ENCODE peak calls at places on chromosomes 1 and 21, in five cellular contexts. One of them, this sample, is unnamed. For H3K4me1, the result is how much of the 10 kb centered on the place peaks cover.

GRCh38 chr1:2478100-2478499 is 2.0 kb downstream of the PLCH2 start:
- DNase-seq in pancreas: no peak
- DNase-seq in tibial nerve: no peak
- DNase-seq in sigmoid colon: no peak
- DNase-seq in body of pancreas: no peak
- DNase-seq in this sample: peak

GRCh38 chr1:78045850-78046778 is at the start of gene GIPC2:
- DNase-seq in sigmoid colon: no peak
- DNase-seq in tibial nerve: no peak
- DNase-seq in pancreas: peak
- DNase-seq in body of pancreas: peak
- DNase-seq in this sample: peak

GRCh38 chr1:155086856-155087535 is 8.4 kb downstream of the EFNA3 start:
- DNase-seq in pancreas: no peak
- DNase-seq in sigmoid colon: peak
- DNase-seq in body of pancreas: no peak
- DNase-seq in tibial nerve: no peak
- DNase-seq in this sample: peak

GRCh38 chr21:33543505-33544129 is 779 bp downstream of the SON start:
- DNase-seq in pancreas: peak
- DNase-seq in tibial nerve: peak
- DNase-seq in body of pancreas: peak
- DNase-seq in sigmoid colon: peak
- DNase-seq in this sample: peak

GRCh38 chr1:203408485-203409229 is 57.7 kb upstream of the FMOD start:
- DNase-seq in sigmoid colon: peak
- DNase-seq in body of pancreas: peak
- DNase-seq in tibial nerve: peak
- DNase-seq in pancreas: no peak
- DNase-seq in this sample: peak

GRCh38 chr1:212317916-212318315 is 32.7 kb downstream of the PPP2R5A start:
- DNase-seq in pancreas: no peak
- DNase-seq in sigmoid colon: no peak
- DNase-seq in tibial nerve: no peak
- DNase-seq in body of pancreas: no peak
- DNase-seq in this sample: no peak

GRCh38 chr1:112956503-112957132 is 622 bp upstream of the SLC16A1 start:
- DNase-seq in body of pancreas: peak
- DNase-seq in sigmoid colon: peak
- DNase-seq in pancreas: no peak
- DNase-seq in tibial nerve: no peak
- DNase-seq in this sample: peak

GRCh38 chr1:160547371-160547901 is 24.4 kb upstream of the SLAMF6 start:
- DNase-seq in sigmoid colon: no peak
- DNase-seq in tibial nerve: no peak
- DNase-seq in body of pancreas: no peak
- DNase-seq in pancreas: no peak
- DNase-seq in this sample: no peak

GRCh38 chr1:162010175-162010506 is 13.5 kb downstream of the OLFML2B start:
- DNase-seq in pancreas: peak
- DNase-seq in sigmoid colon: no peak
- DNase-seq in body of pancreas: no peak
- DNase-seq in tibial nerve: no peak
- DNase-seq in this sample: no peak

GRCh38 chr1:221435510-221435909 is 306.4 kb downstream of the DUSP10 start:
- DNase-seq in body of pancreas: no peak
- DNase-seq in sigmoid colon: no peak
- DNase-seq in tibial nerve: no peak
- DNase-seq in pancreas: no peak
- DNase-seq in this sample: no peak

GRCh38 chr1:24004132-24004531 is 24.0 kb upstream of the SRSF10 start:
- DNase-seq in pancreas: no peak
- DNase-seq in tibial nerve: no peak
- DNase-seq in body of pancreas: no peak
- DNase-seq in sigmoid colon: no peak
- DNase-seq in this sample: no peak

GRCh38 chr1:24005163-24005562 is 25.0 kb upstream of the SRSF10 start:
- DNase-seq in sigmoid colon: no peak
- DNase-seq in tibial nerve: no peak
- DNase-seq in body of pancreas: no peak
- DNase-seq in pancreas: no peak
- DNase-seq in this sample: no peak

GRCh38 chr1:24002664-24003063 is 22.5 kb upstream of the SRSF10 start:
- DNase-seq in pancreas: no peak
- DNase-seq in body of pancreas: no peak
- DNase-seq in tibial nerve: no peak
- DNase-seq in sigmoid colon: no peak
- DNase-seq in this sample: no peak

GRCh38 chr1:24007079-24007478 is 27.0 kb upstream of the SRSF10 start:
- DNase-seq in tibial nerve: no peak
- DNase-seq in body of pancreas: no peak
- DNase-seq in sigmoid colon: no peak
- DNase-seq in pancreas: no peak
- DNase-seq in this sample: no peak

GRCh38 chr1:24003331-24003972 is 23.3 kb upstream of the SRSF10 start:
- DNase-seq in pancreas: no peak
- DNase-seq in body of pancreas: no peak
- DNase-seq in tibial nerve: no peak
- DNase-seq in sigmoid colon: no peak
- DNase-seq in this sample: no peak
- TF ChIP-seq CTCF in pancreas: no peak
- TF ChIP-seq CTCF in body of pancreas: no peak
- TF ChIP-seq CTCF in tibial nerve: no peak
- TF ChIP-seq CTCF in sigmoid colon: no peak
- TF ChIP-seq CTCF in this sample: no peak

GRCh38 chr1:91059157-91059556 is 37.3 kb upstream of the ZNF644 start:
- DNase-seq in sigmoid colon: no peak
- DNase-seq in tibial nerve: no peak
- DNase-seq in body of pancreas: no peak
- DNase-seq in pancreas: no peak
- DNase-seq in this sample: no peak
- H3K4me1 ChIP-seq in sigmoid colon: under half
- H3K4me1 ChIP-seq in tibial nerve: under half
- H3K4me1 ChIP-seq in body of pancreas: under half
- H3K4me1 ChIP-seq in pancreas: under half
- H3K4me1 ChIP-seq in this sample: under half

GRCh38 chr1:190439447-190439846 is 38.2 kb downstream of the BRINP3 start:
- DNase-seq in body of pancreas: no peak
- DNase-seq in tibial nerve: no peak
- DNase-seq in sigmoid colon: no peak
- DNase-seq in pancreas: no peak
- DNase-seq in this sample: no peak

DNA sequence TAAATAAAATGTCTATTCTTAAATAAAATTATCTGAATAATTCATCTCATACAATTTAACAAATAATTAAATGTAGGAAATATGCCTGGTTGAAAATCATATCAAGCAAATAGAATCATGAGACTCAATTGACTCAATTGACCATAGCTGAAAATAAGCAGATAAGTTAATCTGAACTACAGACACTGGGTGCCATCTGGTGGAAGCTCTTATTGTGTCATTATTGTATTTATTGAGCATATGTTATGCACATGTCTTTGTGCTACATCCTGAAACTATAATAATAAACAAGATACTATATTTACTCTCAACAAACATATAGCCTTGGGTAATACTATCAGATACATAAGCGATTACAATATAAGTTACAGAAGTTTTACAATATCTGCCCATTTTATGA is 41.0 kb downstream of the BRINP3 start:
- DNase-seq in pancreas: no peak
- DNase-seq in body of pancreas: no peak
- DNase-seq in sigmoid colon: no peak
- DNase-seq in tibial nerve: no peak
- DNase-seq in this sample: no peak
- TF ChIP-seq CTCF in pancreas: no peak
- TF ChIP-seq CTCF in body of pancreas: peak
- TF ChIP-seq CTCF in sigmoid colon: no peak
- TF ChIP-seq CTCF in tibial nerve: no peak
- TF ChIP-seq CTCF in this sample: no peak

DNA sequence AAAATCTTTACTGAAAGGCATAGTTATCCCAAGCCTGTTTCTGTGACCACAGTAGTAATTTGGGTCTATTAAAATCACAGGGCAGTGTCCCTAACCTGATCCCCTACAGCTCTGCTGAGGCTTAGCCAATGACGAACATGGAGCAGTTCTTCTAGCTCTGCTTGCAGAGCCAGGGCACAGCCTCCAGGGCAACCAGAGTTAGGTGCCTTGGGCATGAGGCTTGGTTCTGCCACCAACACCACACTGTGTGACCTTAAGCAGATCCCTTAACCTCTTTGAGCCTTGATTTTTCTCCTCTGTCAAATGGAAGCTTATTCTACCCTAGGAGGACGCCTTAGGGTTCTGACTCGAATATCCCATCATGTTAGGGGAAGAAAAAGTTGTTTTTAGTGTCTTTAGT is 86.7 kb upstream of the TLR5 start:
- DNase-seq in tibial nerve: no peak
- DNase-seq in sigmoid colon: no peak
- DNase-seq in body of pancreas: no peak
- DNase-seq in pancreas: no peak
- DNase-seq in this sample: no peak
- H3K4me1 ChIP-seq in tibial nerve: under half
- H3K4me1 ChIP-seq in sigmoid colon: under half
- H3K4me1 ChIP-seq in body of pancreas: under half
- H3K4me1 ChIP-seq in pancreas: under half
- H3K4me1 ChIP-seq in this sample: under half

GRCh38 chr1:42692461-42692860 is 10.2 kb downstream of the YBX1 start:
- DNase-seq in tibial nerve: no peak
- DNase-seq in sigmoid colon: no peak
- DNase-seq in pancreas: no peak
- DNase-seq in body of pancreas: no peak
- DNase-seq in this sample: peak

GRCh38 chr1:42692941-42693340 is 10.7 kb downstream of the YBX1 start:
- DNase-seq in sigmoid colon: no peak
- DNase-seq in pancreas: no peak
- DNase-seq in body of pancreas: no peak
- DNase-seq in tibial nerve: no peak
- DNase-seq in this sample: no peak

GRCh38 chr1:42691157-42691498 is 8.9 kb downstream of the YBX1 start:
- DNase-seq in pancreas: no peak
- DNase-seq in body of pancreas: no peak
- DNase-seq in tibial nerve: no peak
- DNase-seq in sigmoid colon: no peak
- DNase-seq in this sample: no peak

GRCh38 chr1:42689912-42690311 is 7.7 kb downstream of the YBX1 start:
- DNase-seq in sigmoid colon: no peak
- DNase-seq in body of pancreas: no peak
- DNase-seq in pancreas: no peak
- DNase-seq in tibial nerve: no peak
- DNase-seq in this sample: no peak

DNA sequence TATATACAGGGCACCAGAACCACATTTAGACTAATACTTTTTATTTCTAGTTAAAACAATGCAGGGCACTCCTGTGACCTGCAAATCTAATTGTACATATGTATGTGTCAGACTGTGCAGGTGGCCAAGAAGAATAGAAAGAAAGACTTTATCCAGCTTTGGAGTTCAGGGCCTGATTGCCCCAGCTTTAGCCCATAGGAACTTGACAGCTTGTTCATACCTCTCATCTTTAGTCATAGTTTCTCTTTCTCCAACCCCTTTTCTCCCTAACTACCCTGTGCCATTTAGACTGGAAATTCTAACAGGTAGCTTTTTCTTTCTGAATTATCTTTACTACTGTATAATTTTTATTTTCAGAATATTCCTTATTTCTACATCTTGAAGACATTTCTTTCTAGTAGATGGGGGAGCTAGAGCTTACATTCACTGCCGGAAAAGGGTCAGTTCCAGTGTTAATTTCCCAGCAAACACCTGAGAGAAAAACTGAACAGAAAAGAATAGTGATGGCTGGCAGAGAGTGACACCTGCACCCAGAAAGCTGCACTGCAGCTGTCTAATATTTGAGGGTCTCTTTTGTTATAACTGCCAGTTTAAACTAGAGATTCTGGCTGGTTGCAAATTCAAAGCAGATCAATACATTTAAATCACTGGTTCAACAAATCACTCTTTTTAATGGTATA is 8.4 kb downstream of the YBX1 start:
- DNase-seq in pancreas: no peak
- DNase-seq in body of pancreas: no peak
- DNase-seq in tibial nerve: no peak
- DNase-seq in sigmoid colon: no peak
- DNase-seq in this sample: no peak
- TF ChIP-seq CTCF in pancreas: no peak
- TF ChIP-seq CTCF in body of pancreas: no peak
- TF ChIP-seq CTCF in tibial nerve: no peak
- TF ChIP-seq CTCF in sigmoid colon: no peak
- TF ChIP-seq CTCF in this sample: no peak

GRCh38 chr21:42247716-42248115 is 28.8 kb downstream of the ABCG1 start:
- DNase-seq in sigmoid colon: no peak
- DNase-seq in pancreas: no peak
- DNase-seq in body of pancreas: no peak
- DNase-seq in tibial nerve: no peak
- DNase-seq in this sample: no peak
- H3K4me1 ChIP-seq in sigmoid colon: under half
- H3K4me1 ChIP-seq in pancreas: under half
- H3K4me1 ChIP-seq in body of pancreas: under half
- H3K4me1 ChIP-seq in tibial nerve: under half
- H3K4me1 ChIP-seq in this sample: under half

DNA sequence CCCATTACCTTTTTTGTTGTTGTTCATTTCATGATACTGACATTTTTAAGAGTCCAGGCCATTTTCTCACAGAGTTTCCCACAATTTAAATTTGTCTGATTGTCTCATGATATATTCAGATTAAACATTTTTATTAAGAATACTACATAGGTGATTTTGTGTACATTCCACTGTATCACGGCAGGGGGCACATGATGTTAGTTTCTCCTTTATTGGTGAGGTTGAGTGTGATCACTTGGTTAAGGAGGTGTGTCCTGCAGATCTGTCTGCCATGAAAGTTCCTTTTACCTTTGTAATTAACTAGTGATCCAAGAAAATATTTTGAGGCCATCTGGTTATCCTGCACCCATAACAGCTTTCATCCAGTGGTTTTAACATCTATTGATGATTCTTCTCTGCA is 11.8 kb downstream of the RTCA start:
- DNase-seq in pancreas: no peak
- DNase-seq in tibial nerve: no peak
- DNase-seq in body of pancreas: no peak
- DNase-seq in sigmoid colon: no peak
- DNase-seq in this sample: no peak
- TF ChIP-seq CTCF in pancreas: no peak
- TF ChIP-seq CTCF in tibial nerve: no peak
- TF ChIP-seq CTCF in body of pancreas: no peak
- TF ChIP-seq CTCF in sigmoid colon: no peak
- TF ChIP-seq CTCF in this sample: no peak

GRCh38 chr1:89483757-89484077 is 40.9 kb upstream of the LRRC8B start:
- DNase-seq in sigmoid colon: no peak
- DNase-seq in tibial nerve: no peak
- DNase-seq in pancreas: no peak
- DNase-seq in body of pancreas: no peak
- DNase-seq in this sample: no peak
- H3K4me1 ChIP-seq in sigmoid colon: under half
- H3K4me1 ChIP-seq in tibial nerve: under half
- H3K4me1 ChIP-seq in pancreas: under half
- H3K4me1 ChIP-seq in body of pancreas: under half
- H3K4me1 ChIP-seq in this sample: under half